ENCODE peak calls at places on chromosomes 11 and 22, in four cellular contexts. M, L, Y and C are unnamed samples.

GRCh38 chr11:133946541-133947297 is 10.0 kb downstream of the IGSF9B start:
- DNase-seq in L (no peak), M (no peak), Y (peak), C (no peak)

GRCh38 chr11:113470233-113470632 is 5.0 kb downstream of the DRD2 start:
- DNase-seq in L (no peak), Y (peak), M (no peak), C (no peak)

GRCh38 chr11:130912552-130912951 is 3.7 kb downstream of the SNX19 start:
- DNase-seq in M (no peak), L (no peak), Y (no peak), C (no peak)

GRCh38 chr22:42978453-42979103 is 36.4 kb downstream of the PACSIN2 start:
- DNase-seq in L (no peak), Y (peak), M (peak), C (no peak)

GRCh38 chr11:75474878-75475766 is 42.1 kb upstream of the KLHL35 start:
- DNase-seq in M (peak), Y (peak), L (no peak), C (no peak)

GRCh38 chr22:44639891-44640617 is 62.0 kb upstream of the PRR5 start:
- DNase-seq in Y (no peak), M (no peak), L (no peak), C (no peak)

GRCh38 chr11:5004429-5005274 is 10.0 kb downstream of the OR51L1 start:
- DNase-seq in Y (peak), L (peak), M (peak), C (peak)

GRCh38 chr11:10298342-10298741 is 4.3 kb upstream of the SBF2 start:
- DNase-seq in M (peak), Y (no peak), L (no peak), C (no peak)

GRCh38 chr11:64799256-64799924 is 3.6 kb downstream of the MAP4K2 start:
- DNase-seq in Y (no peak), M (no peak), L (no peak), C (no peak)

GRCh38 chr11:111510311-111510710 is 1.9 kb downstream of the BTG4 start:
- DNase-seq in Y (no peak), M (peak), L (no peak), C (no peak)

GRCh38 chr11:111514216-111515031 is at the start of gene HOATZ:
- DNase-seq in L (peak), M (no peak), Y (peak), C (peak)

GRCh38 chr11:111513240-111513605 is 1.0 kb upstream of the BTG4 start:
- DNase-seq in Y (no peak), L (no peak), M (no peak), C (no peak)

GRCh38 chr11:111515591-111515990 is 1.0 kb downstream of the HOATZ start:
- DNase-seq in L (no peak), Y (peak), M (no peak), C (no peak)

DNA sequence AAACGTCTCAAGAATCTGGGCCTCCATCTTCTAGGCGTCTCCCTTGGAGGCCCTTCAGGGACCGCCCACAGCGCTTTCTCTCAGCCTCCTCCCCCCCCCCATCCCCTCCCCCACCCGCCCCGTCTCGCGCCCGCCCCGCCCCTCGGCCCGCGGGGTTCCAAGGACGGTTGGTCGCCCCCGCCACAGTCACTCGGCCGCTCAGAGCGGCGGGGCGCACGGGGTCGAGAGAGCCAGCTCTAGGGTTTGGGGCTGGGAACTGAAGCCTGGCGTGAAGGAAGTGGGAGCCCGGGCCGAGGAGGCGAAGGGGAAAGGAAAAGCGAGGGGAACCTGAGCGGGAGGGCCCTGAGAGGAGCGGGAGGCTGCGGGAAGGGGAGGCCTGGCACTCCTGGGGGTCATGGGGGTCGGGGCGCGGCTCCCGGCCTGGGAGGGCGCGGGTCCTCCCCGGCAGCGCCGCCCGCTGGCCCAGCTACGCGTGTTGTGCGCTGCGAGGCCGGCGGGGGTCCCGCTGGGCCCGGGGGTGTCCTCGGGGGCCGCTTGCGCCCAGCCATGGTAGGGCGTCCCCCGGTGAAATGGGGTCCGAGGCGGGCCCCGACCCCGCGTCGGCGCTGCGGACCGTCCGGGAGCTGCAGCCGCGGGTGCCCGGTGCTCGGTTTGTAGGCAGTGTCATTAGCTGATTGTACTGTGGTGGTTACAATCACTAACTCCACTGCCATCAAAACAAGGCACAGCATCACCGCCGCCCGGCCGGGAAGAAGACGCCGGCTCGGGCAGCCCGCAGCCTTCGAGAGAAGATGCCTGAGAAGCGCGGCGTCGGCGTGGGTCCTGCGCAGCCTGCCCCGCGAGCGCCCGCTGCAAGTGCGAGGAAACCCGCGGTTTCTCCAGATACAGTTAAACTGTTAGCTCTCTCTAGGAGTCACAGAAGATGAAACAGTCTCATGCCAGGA is at the start of gene BTG4:
- DNase-seq in Y (peak), L (peak), M (peak), C (peak)
- TF ChIP-seq CTCF in Y (peak), L (no peak), M (no peak), C (no peak)

DNA sequence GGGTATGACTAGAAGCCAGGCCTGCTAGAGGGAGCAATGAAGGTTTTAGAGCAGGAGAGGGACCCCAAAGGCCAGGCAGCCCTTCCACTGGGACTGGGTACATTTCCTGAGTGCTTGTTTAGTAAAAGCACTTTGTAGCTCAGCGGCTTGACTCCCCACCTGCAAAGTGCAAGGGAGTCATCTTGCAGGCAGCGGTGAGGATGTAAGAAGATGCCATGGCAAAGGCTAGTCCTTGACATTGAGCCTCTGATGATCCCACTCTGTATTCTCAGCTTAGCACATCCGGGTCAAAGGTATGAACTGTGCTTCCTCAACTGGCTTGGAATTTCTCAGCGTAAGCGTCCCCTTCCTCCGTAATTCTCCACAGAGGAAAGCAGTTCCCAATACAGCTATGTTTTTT is 3.1 kb upstream of the UBE2L3 start:
- DNase-seq in Y (no peak), L (no peak), M (no peak), C (no peak)
- TF ChIP-seq CTCF in Y (no peak), L (no peak), M (no peak), C (no peak)

DNA sequence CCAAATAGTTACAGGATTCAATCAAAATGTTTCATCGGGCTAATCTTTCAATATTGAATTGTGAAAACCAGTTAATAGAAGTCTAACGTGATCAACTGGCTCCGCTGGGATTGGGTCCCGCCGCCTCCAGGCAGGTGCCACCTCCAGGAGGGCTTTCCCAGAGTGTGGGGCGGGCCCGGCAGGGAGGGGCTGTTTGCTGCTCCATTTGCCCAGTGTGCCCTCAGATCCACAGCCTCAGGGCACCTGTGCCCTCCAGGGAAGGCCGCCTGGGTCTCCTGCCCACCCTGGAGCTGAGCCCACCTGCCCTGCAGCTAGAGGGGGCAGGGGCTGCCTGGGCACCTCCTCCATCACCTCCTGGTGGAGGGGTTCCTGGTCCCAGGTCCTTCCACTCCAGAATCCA is 17.9 kb downstream of the BRSK2 start:
- DNase-seq in M (no peak), L (no peak), Y (no peak), C (no peak)
- TF ChIP-seq CTCF in M (no peak), L (no peak), Y (no peak), C (no peak)

DNA sequence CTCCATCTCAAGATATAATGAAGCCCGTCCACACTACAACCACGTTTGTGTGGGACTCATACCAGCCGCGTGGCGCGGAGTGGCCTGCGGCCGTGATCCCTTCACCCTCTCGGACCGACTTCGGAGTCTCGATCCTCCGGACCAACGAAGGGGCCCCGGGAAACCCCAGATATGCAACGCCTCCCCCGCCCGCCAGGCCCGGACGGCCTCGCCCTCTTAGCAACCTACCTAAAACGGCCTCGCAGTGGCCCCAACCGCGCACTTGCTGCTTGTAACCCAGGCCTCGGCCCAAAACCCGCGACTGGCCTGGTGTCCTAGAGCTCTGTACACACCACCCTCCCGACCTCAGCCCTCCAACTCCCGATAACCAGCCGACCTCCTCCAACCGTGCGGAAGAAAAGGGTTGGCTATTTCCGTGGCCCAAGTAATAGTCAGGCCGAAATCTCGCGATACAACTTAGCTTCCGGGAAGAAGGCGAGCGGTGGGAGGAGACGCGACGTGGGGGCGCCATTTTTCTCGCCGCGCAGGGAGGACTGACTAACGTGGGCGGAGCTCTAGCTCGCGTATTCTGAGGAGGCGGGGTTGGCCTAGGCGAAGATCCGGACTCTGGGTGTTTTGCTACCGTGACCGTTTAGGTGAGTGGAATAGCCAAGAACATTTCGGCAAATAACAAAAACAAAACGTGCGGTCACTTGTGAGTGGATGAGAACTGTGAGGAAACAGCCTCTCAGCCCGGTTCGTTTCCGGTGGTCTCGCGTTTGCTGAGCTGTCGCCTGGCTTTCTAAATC is at the start of the genes C11orf54 and TAF1D:
- DNase-seq in L (peak), M (peak), Y (peak), C (peak)
- TF ChIP-seq CTCF in L (no peak), M (no peak), Y (no peak), C (no peak)

DNA sequence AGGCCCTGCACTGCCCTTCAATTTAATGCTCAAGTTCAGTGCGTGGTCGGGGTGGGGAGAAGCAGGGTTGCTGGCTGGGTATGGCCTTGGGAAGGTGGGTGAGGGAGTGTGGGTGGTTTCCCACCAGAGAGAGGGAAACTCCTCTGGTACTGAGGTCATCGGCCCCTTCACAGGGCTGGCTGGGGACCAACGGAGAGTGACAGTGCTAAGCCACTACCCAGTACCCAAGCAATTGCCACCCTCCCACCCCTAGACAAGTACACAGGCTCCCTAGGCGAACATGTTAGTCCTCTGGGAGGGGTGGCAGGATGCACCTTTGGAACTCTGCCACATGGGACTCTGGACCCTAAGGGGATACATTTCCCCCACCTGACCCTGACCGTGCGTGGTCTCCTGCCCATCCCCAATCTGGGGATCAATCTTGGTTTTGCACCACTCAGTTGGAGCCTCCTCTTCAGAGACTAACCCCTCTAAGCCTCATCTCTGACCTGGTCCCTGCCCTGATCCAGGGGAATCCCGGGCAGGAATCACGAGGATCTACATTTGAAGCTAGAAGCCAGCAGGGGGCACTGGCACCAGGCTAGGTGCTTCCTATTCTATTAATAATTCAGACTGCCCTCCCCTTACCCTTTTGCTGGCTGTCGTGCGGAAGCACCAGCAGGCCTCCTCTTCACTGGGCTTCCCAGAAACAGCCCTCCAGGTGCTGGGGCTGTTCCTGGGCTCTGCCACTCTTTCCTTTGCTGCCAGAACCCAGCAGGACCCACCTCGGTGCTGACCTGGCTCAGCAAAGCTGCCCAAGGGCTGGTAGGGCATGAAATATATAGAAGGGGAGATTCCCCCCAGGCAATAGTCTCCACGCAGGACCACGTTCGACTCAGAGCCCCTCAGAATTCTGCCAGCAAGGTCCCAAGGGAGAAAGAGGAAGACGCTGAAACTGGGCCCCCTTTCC is 377.7 kb downstream of the TENM4 start:
- DNase-seq in Y (peak), M (no peak), L (no peak), C (peak)
- TF ChIP-seq CTCF in Y (peak), M (peak), L (peak), C (peak)

DNA sequence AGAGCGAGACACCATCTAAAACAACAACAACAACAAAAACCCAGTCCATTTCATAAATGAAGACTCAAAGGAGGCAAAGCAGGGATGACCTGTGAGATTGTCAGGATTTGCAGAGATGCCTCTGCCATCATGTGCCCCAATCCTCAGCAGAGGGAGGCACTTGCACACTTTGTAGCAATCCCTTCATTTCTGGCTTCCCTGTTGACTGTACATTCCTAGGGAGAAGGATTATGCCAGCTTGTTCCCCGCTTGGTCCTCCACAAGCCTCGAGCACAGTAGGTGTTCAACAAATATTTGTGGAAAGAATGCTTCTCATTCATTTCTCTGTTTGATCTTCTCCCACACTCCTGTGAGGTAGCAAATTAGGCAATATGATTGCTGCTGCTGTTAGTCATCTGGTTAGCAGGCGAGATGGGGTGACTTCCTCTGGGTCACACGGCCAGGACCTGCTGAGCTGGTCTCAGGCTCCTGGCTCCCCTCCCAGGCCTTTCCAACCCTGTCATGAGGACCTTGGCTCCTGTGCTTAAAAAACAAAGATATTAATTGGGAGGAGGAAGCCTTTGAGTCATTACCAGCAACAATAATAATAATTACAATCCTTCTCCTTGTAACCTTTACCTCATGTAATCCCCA is 34.1 kb downstream of the LIF start:
- DNase-seq in L (no peak), M (peak), Y (no peak), C (no peak)
- TF ChIP-seq CTCF in L (no peak), M (peak), Y (no peak), C (no peak)

GRCh38 chr11:68839054-68839865 is 2.5 kb downstream of the CPT1A start:
- DNase-seq in Y (peak), M (peak), L (peak), C (peak)
- TF ChIP-seq CTCF in Y (no peak), M (no peak), L (no peak), C (no peak)